ENCODE peak calls at places on chromosomes 1 and 21, in nine cellular contexts. E is T-cell; D is astrocyte of the spinal cord; C is neural crest cell; K is heart left ventricle; S is GM23338; L is amniotic stem cell; O is glutamatergic neuron; T is stimulated activated CD8-positive, alpha-beta memory T cell treated with anti-CD3 and anti-CD28 coated beads, Interleukin-2, amount 100 ng/mL, for 48 hours. Z is an unnamed sample.

GRCh38 chr1:39609618-39610331 is 29.7 kb downstream of the HEYL start:
- DNase-seq in E (peak; percentile 68), O (peak; percentile 80), D (peak; percentile 19), K (peak; percentile 86), T (peak; percentile 77), L (no peak), S (peak; percentile 93), C (peak; percentile 78), Z (peak; percentile 50)

GRCh38 chr1:111704776-111705175 is 34.4 kb downstream of the INKA2 start:
- DNase-seq in O (no peak), D (no peak), S (no peak), C (no peak), L (no peak), E (no peak), T (no peak), K (no peak), Z (no peak)

GRCh38 chr1:74502432-74502831 is 10.0 kb downstream of the LRRC53 start:
- DNase-seq in K (no peak), C (peak; percentile 23), L (peak; percentile 5), S (peak; percentile 85), O (no peak), T (no peak), E (no peak), D (peak; percentile 56), Z (no peak)

GRCh38 chr1:159804924-159805323 is 2.8 kb downstream of the FCRL6 start:
- DNase-seq in K (no peak), L (no peak), C (no peak), D (no peak), T (no peak), E (no peak), S (no peak), O (no peak), Z (no peak)

GRCh38 chr1:107976431-107977215 is 11.6 kb upstream of the VAV3 start:
- DNase-seq in K (no peak), S (no peak), D (peak; percentile 72), C (no peak), O (no peak), E (no peak), L (no peak), T (peak; percentile 23), Z (no peak)

GRCh38 chr1:42730988-42731387 is 9.0 kb downstream of the CLDN19 start:
- DNase-seq in D (no peak), O (no peak), C (no peak), K (no peak), L (no peak), S (peak; percentile 61), E (no peak), T (peak; percentile 51), Z (no peak)

GRCh38 chr21:28910280-28910887 is 82.3 kb downstream of the LTN1 start:
- DNase-seq in O (no peak), K (no peak), S (no peak), L (no peak), E (no peak), D (no peak), T (no peak), C (no peak), Z (no peak)

GRCh38 chr1:8364528-8365442 is 46.9 kb downstream of the SLC45A1 start:
- DNase-seq in C (no peak), D (no peak), K (peak; percentile 81), S (no peak), T (no peak), E (no peak), O (no peak), L (no peak), Z (no peak)

GRCh38 chr1:8517579-8518489 is 199.9 kb downstream of the SLC45A1 start:
- DNase-seq in D (peak; percentile 58), K (no peak), O (no peak), S (peak; percentile 41), C (no peak), E (no peak), L (no peak), T (no peak), Z (no peak)

GRCh38 chr1:236451796-236452373 is 57.8 kb downstream of the EDARADD start:
- DNase-seq in D (no peak), C (no peak), T (peak; percentile 38), S (peak; percentile 82), L (no peak), O (peak; percentile 17), K (no peak), E (peak; percentile 23), Z (no peak)

GRCh38 chr1:224226849-224227502 is 43.9 kb downstream of the DEGS1 start:
- DNase-seq in S (peak; percentile 50), E (no peak), D (no peak), O (no peak), L (no peak), C (no peak), K (no peak), T (no peak), Z (no peak)

GRCh38 chr1:156119503-156120209 is 5.1 kb downstream of the LMNA start:
- DNase-seq in E (no peak), D (peak; percentile 84), K (peak; percentile 70), C (no peak), L (peak; percentile 69), S (no peak), O (no peak), T (no peak), Z (no peak)

GRCh38 chr1:22611530-22611947 is 24.9 kb upstream of the C1QA start:
- DNase-seq in L (peak; percentile 2), O (no peak), T (peak; percentile 8), E (no peak), D (peak; percentile 67), K (peak; percentile 60), S (peak; percentile 90), C (peak; percentile 86), Z (no peak)

GRCh38 chr1:117181630-117182041 is 29.1 kb downstream of the VTCN1 start:
- DNase-seq in L (no peak), D (no peak), C (no peak), O (no peak), S (no peak), E (no peak), T (no peak), K (no peak), Z (no peak)

GRCh38 chr21:36834192-36834591 is 132.3 kb downstream of the HLCS start:
- DNase-seq in O (no peak), L (no peak), T (no peak), K (no peak), E (no peak), S (no peak), C (no peak), D (no peak), Z (no peak)

GRCh38 chr1:89938171-89939055 is 56.5 kb upstream of the ZNF326 start:
- DNase-seq in O (no peak), L (no peak), T (no peak), S (no peak), K (no peak), E (no peak), D (peak; percentile 54), C (no peak), Z (no peak)

GRCh38 chr1:16625497-16626408 is 12.4 kb upstream of the NBPF1 start:
- DNase-seq in C (no peak), T (no peak), O (no peak), E (no peak), K (peak; percentile 32), D (no peak), S (no peak), L (no peak), Z (no peak)

Z was measured in NCI-H146.